ENCODE peak calls at places on chromosomes 2 and 18, in ten cellular contexts. R is prostate gland, H is GM23248, W is cardiac muscle cell, K is lung, D is dorsolateral prefrontal cortex, Z is H9, Y is stomach, J is neural progenitor cell, V is uterus. O is an unnamed sample. For H3K27me3, the result is how much of the 10 kb centered on the place peaks cover.

GRCh38 chr18:47168913-47169312 is 7.3 kb downstream of the IER3IP1 start:
- DNase-seq in D (no peak), R (no peak), H (no peak), J (no peak), Z (no peak), W (no peak), V (no peak), Y (no peak), K (no peak), O (no peak)

GRCh38 chr2:182763311-182763912 is 47.4 kb downstream of the DNAJC10 start:
- DNase-seq in J (peak), V (no peak), D (no peak), W (peak), H (peak), Y (no peak), Z (peak), R (peak), K (no peak), O (peak)

GRCh38 chr2:42136832-42137821 is 32.0 kb upstream of the EML4 start:
- DNase-seq in D (no peak), R (no peak), K (no peak), J (no peak), Y (no peak), Z (no peak), H (no peak), V (no peak), W (no peak), O (peak)

GRCh38 chr2:236642125-236642524 is 72.5 kb downstream of the ACKR3 start:
- DNase-seq in K (no peak), Z (no peak), J (no peak), Y (no peak), R (no peak), V (peak), W (no peak), D (no peak), H (peak), O (no peak)

GRCh38 chr18:48975817-48976649 is 25.3 kb upstream of the SMAD7 start:
- DNase-seq in D (no peak), W (peak), Y (peak), J (peak), V (no peak), K (peak), Z (no peak), H (peak), R (peak), O (no peak)

GRCh38 chr2:233247744-233248143 is 3.7 kb upstream of the ATG16L1 start:
- DNase-seq in H (peak), J (no peak), R (no peak), Z (no peak), W (no peak), K (no peak), D (no peak), Y (no peak), V (no peak), O (no peak)

GRCh38 chr2:3241971-3242746 is 135.5 kb downstream of the EIPR1 start:
- DNase-seq in J (no peak), R (no peak), W (no peak), Y (no peak), Z (no peak), V (no peak), K (no peak), H (no peak), D (no peak), O (no peak)

GRCh38 chr2:160324161-160324768 is 124.2 kb upstream of the ITGB6 start:
- DNase-seq in D (peak), R (peak), W (peak), Z (no peak), H (peak), J (peak), K (peak), Y (peak), V (peak), O (peak)

GRCh38 chr18:61001138-61001537 is 332.1 kb upstream of the CDH20 start:
- DNase-seq in H (peak), Z (no peak), K (no peak), V (no peak), D (no peak), W (no peak), Y (no peak), J (no peak), R (no peak), O (no peak)

GRCh38 chr2:210363876-210364275 is 48.9 kb upstream of the MYL1 start:
- DNase-seq in H (no peak), J (no peak), Z (no peak), R (no peak), V (no peak), Y (no peak), D (no peak), W (no peak), K (no peak), O (no peak)

GRCh38 chr2:35931626-35932025 is 424.0 kb upstream of the CRIM1 start:
- DNase-seq in H (no peak), D (no peak), R (no peak), Y (no peak), W (no peak), Z (no peak), V (no peak), K (no peak), J (no peak), O (no peak)

GRCh38 chr18:79524181-79525078 is 128.7 kb downstream of the NFATC1 start:
- DNase-seq in R (no peak), H (no peak), Z (peak), Y (no peak), V (peak), W (no peak), D (peak), K (no peak), J (no peak), O (no peak)

GRCh38 chr18:25349926-25350560 is 1.9 kb downstream of the ZNF521 start:
- DNase-seq in R (no peak), W (peak), Y (no peak), J (peak), H (peak), Z (peak), V (peak), K (no peak), D (no peak), O (no peak)

GRCh38 chr2:177383935-177384334 is 8.6 kb upstream of the AGPS start:
- DNase-seq in V (no peak), Y (no peak), Z (no peak), W (no peak), J (no peak), D (no peak), K (no peak), H (no peak), R (no peak), O (no peak)

GRCh38 chr2:108960006-108960405 is 29.0 kb downstream of the EDAR start:
- DNase-seq in D (no peak), K (no peak), Y (no peak), J (no peak), Z (no peak), W (no peak), V (no peak), H (no peak), R (no peak), O (no peak)

GRCh38 chr2:234571620-234572407 is 74.9 kb upstream of the ARL4C start:
- DNase-seq in V (no peak), K (no peak), H (no peak), Y (no peak), W (no peak), R (no peak), J (no peak), Z (no peak), D (no peak), O (no peak)

GRCh38 chr2:102074167-102074778 is 68.3 kb upstream of the IL1R1 start:
- DNase-seq in D (no peak), V (no peak), Y (no peak), R (no peak), K (no peak), H (no peak), Z (no peak), W (no peak), J (no peak), O (no peak)

GRCh38 chr18:48535956-48536355 is 2.9 kb upstream of the CTIF start:
- DNase-seq in Y (no peak), K (no peak), H (no peak), D (no peak), R (no peak), Z (peak), V (no peak), J (no peak), W (no peak), O (no peak)

GRCh38 chr2:192327576-192327975 is 132.8 kb upstream of the TMEFF2 start:
- DNase-seq in D (no peak), W (no peak), Y (no peak), J (no peak), H (no peak), V (no peak), K (no peak), R (no peak), Z (no peak), O (no peak)

GRCh38 chr18:45726603-45727002 is 2.6 kb downstream of the SLC14A1 start:
- DNase-seq in R (no peak), W (no peak), D (no peak), K (no peak), Z (no peak), H (no peak), V (no peak), Y (no peak), J (no peak), O (no peak)

GRCh38 chr18:50099725-50100414 is 95.1 kb downstream of the MYO5B start:
- DNase-seq in J (no peak), W (no peak), Y (no peak), K (no peak), D (no peak), Z (no peak), R (no peak), H (peak), V (no peak), O (no peak)

GRCh38 chr2:12096425-12096824 is 350.0 kb downstream of the LPIN1 start:
- DNase-seq in V (no peak), H (no peak), R (no peak), Z (peak), J (no peak), D (no peak), Y (no peak), K (no peak), W (no peak), O (no peak)

GRCh38 chr2:62202019-62202722 is 6.3 kb downstream of the B3GNT2 start:
- DNase-seq in V (no peak), K (no peak), W (no peak), Y (no peak), D (no peak), R (no peak), Z (no peak), H (no peak), J (no peak), O (no peak)

GRCh38 chr2:171316220-171316619 is 117.6 kb downstream of the METTL8 start:
- DNase-seq in R (no peak), Z (peak), J (peak), D (no peak), V (no peak), W (no peak), H (no peak), Y (no peak), K (no peak), O (no peak)

GRCh38 chr2:161681043-161681442 is 56.8 kb downstream of the SLC4A10 start:
- DNase-seq in V (no peak), R (no peak), K (no peak), J (no peak), Y (no peak), W (no peak), D (peak), H (peak), Z (no peak), O (peak)

GRCh38 chr2:225030089-225030653 is 12.1 kb downstream of the DOCK10 start:
- DNase-seq in H (no peak), R (no peak), V (no peak), Y (no peak), Z (no peak), D (no peak), W (no peak), K (no peak), J (no peak), O (no peak)

GRCh38 chr2:183123117-183123958 is 905 bp upstream of the NUP35 start:
- DNase-seq in W (no peak), D (peak), J (no peak), R (no peak), K (no peak), Z (no peak), H (peak), Y (no peak), V (no peak), O (no peak)

GRCh38 chr2:108912629-108912902 is 76.5 kb downstream of the EDAR start:
- DNase-seq in H (no peak), K (peak), R (no peak), V (no peak), Y (no peak), D (no peak), Z (no peak), W (no peak), J (no peak), O (no peak)

GRCh38 chr2:101047075-101047766 is 45.1 kb downstream of the RPL31 start:
- DNase-seq in J (no peak), K (no peak), V (no peak), H (peak), R (peak), D (no peak), Z (no peak), W (no peak), Y (peak), O (no peak)

GRCh38 chr2:85577386-85578242 is at the start of gene VAMP8:
- DNase-seq in J (peak), D (no peak), Z (peak), K (peak), H (no peak), W (no peak), R (peak), V (no peak), Y (peak), O (no peak)

GRCh38 chr2:141957827-141958440 is 172.9 kb downstream of the LRP1B start:
- DNase-seq in R (no peak), H (peak), Y (no peak), J (no peak), Z (no peak), K (no peak), V (no peak), W (no peak), D (no peak), O (no peak)

GRCh38 chr2:120421830-120422175 is 75.9 kb downstream of the INHBB start:
- DNase-seq in Z (peak), H (no peak), J (no peak), Y (peak), D (no peak), W (no peak), V (no peak), R (no peak), K (no peak), O (no peak)

GRCh38 chr2:120422761-120423160 is 76.8 kb downstream of the INHBB start:
- DNase-seq in D (no peak), Z (no peak), J (no peak), Y (peak), V (no peak), R (no peak), K (no peak), H (no peak), W (no peak), O (no peak)

GRCh38 chr2:120423167-120423943 is 77.4 kb downstream of the INHBB start:
- DNase-seq in Y (peak), Z (peak), J (no peak), K (no peak), D (no peak), V (peak), W (no peak), H (no peak), R (no peak), O (no peak)

GRCh38 chr2:120424274-120424796 is 78.4 kb downstream of the INHBB start:
- DNase-seq in W (no peak), D (no peak), H (no peak), Z (no peak), K (no peak), J (no peak), V (peak), Y (peak), R (no peak), O (no peak)

DNA sequence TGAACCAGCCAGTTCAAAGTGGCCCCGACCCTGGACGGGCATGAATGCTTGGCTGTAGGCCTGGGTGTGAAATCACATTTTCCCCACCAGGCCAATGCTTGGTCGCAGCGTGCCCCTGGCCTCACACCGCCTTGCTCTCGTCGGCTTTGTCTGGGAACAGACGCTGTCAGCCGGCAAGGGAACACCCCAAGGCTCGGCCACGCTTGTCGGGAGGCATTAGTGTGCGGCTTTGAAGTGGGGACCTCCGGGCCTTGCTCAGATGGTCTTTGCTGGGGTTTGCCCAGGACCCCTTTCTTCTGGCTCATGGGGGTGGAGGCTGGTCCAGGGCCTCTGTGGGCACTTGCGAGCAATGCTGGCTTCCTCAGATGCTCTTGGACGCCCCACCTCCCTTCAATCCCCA is 79.1 kb downstream of the INHBB start:
- DNase-seq in R (no peak), D (peak), Z (peak), Y (no peak), V (peak), K (no peak), J (no peak), W (no peak), H (no peak), O (no peak)
- H3K27me3 ChIP-seq in R (under half), D (under half), Z (under half), Y (under half), V (under half), K (under half), J (half or more), W (under half), H (under half), O (under half)

DNA sequence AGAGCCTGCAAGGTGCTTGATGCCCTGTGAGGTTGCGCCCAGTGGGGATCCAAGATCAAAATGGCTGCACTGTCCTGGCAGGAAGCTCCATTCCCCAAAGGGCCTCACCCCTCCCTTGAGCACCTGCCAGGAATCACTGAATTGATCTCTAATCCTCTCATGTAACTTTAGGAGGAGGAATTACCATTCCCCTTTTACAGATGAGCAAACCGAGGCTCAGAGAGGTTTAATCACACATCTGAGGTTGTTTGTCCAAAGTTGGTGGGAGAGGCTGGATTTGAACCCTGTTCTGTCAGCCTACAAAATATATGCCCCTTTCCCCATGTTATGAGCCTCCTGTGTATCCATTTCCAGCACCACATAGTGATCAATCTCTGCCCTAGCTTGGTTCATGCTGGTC is 10.5 kb downstream of the ASIC4 start:
- DNase-seq in D (no peak), Z (no peak), Y (no peak), V (no peak), W (no peak), H (no peak), J (no peak), R (no peak), K (no peak), O (no peak)
- H3K27me3 ChIP-seq in D (under half), Z (under half), Y (under half), V (under half), W (under half), H (under half), J (under half), R (under half), K (under half), O (under half)

GRCh38 chr2:240821429-240821778 is 1.4 kb upstream of the KIF1A start:
- DNase-seq in W (no peak), Y (no peak), K (no peak), J (no peak), V (no peak), D (no peak), Z (no peak), H (no peak), R (no peak), O (no peak)

GRCh38 chr2:240822280-240822847 is 2.3 kb upstream of the KIF1A start:
- DNase-seq in V (no peak), R (no peak), D (no peak), Y (no peak), H (no peak), J (no peak), W (no peak), Z (no peak), K (no peak), O (no peak)

GRCh38 chr2:240820014-240820606 is at the start of gene KIF1A:
- DNase-seq in J (peak), H (no peak), Z (peak), R (peak), W (peak), V (no peak), K (no peak), D (peak), Y (peak), O (no peak)

GRCh38 chr2:240819404-240820013 is 510 bp downstream of the KIF1A start:
- DNase-seq in V (no peak), K (no peak), Y (peak), D (no peak), R (no peak), W (peak), H (no peak), J (peak), Z (no peak), O (no peak)

DNA sequence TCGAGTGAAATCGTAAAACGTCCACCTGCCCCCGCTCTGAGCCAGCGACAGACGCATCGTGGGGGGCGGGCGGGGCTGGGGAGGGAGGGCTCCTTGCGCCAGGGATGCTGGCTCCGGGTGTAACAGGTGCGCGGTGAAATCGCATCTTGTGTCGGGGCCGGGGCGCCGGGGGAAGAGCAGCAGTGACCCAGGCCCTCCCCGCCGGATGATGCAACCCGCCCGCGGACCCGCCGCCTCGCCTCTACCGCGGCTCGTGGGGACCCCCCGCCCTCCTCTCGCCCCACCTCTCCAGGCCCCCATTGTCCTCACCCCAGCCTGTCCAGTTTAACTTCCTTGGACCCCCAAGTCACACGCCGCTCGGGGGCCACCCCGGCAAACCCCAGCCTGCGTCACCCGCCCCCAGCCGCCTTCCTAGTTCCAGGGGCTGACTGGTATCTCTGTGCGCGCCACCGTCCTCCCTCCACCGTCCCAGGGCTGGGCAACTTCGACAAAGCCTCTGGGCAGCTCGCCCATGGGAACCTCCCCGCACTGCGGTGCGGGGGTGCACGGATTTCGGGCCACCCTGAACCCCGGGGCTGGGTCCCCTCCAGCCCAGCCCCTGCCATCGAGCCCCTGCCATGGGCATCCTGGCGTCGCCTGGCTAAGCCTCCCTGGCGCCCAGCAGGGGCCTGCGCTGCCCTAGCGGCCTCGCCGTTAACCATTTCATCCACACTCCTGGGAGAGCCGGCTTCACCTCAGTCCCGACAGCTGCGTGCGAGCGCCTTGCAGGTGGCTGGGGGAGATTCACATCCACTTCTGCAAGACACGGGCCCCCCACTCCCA is 799 bp upstream of the KIF1A start:
- DNase-seq in W (peak), Z (peak), Y (peak), H (no peak), D (peak), J (peak), R (no peak), V (no peak), K (no peak), O (no peak)
- H3K27me3 ChIP-seq in W (half or more), Z (under half), Y (under half), H (half or more), D (under half), J (half or more), R (under half), V (under half), K (under half), O (half or more)

GRCh38 chr2:222296311-222296736 is 2.5 kb downstream of the PAX3 start:
- DNase-seq in Z (no peak), J (no peak), H (no peak), R (no peak), Y (no peak), W (no peak), V (no peak), D (no peak), K (no peak), O (no peak)

GRCh38 chr2:222295368-222296041 is 3.3 kb downstream of the PAX3 start:
- DNase-seq in V (no peak), D (no peak), W (no peak), Y (no peak), R (no peak), Z (peak), H (no peak), J (peak), K (no peak), O (no peak)

GRCh38 chr2:222296911-222297599 is 1.7 kb downstream of the PAX3 start:
- DNase-seq in D (no peak), J (peak), Z (no peak), V (no peak), K (no peak), H (no peak), W (no peak), Y (no peak), R (no peak), O (no peak)

GRCh38 chr2:222293660-222294630 is 4.9 kb downstream of the PAX3 start:
- DNase-seq in D (no peak), Y (no peak), Z (peak), H (no peak), R (no peak), J (peak), K (no peak), W (no peak), V (no peak), O (no peak)

DNA sequence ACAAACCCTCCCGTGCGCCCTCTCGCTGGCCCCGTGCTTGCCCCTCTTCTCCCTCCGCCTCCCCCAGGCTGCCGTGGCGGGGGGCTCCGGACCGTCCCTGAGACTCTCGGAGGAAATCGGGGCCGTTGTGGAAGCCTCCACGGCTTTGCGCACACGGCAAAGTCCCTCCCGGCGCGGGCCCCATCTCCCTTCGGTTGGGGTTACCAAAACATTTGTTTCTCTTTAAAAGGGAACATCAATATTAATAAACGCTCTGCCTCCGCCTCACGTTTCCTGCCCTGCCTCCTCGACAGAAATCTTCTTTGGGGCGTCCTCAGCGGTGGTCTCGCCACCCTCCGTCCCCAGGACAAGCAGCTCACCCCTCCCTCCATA is 3.8 kb downstream of the PAX3 start:
- DNase-seq in V (no peak), J (peak), H (no peak), Z (no peak), K (no peak), W (no peak), R (no peak), Y (no peak), D (no peak), O (no peak)
- H3K27me3 ChIP-seq in V (under half), J (half or more), H (half or more), Z (half or more), K (under half), W (half or more), R (half or more), Y (half or more), D (half or more), O (half or more)

O was measured in brain microvascular endothelial cell.